ENCODE peak calls at places on chromosomes 6 and 20, in five cellular contexts. F is H1; S is activated naive CD4-positive, alpha-beta T cell treated with Interleukin-2 at 50 U/mL for 16 hours; L is NCI-H2107; K is A549. U is an unnamed sample.

GRCh38 chr20:21702553-21703467 is 2.7 kb upstream of the PAX1 start:
- DNase-seq in L (no peak), K (peak), F (peak), S (no peak), U (peak)

GRCh38 chr6:134637847-134638438 is 312.0 kb downstream of the ALDH8A1 start:
- DNase-seq in K (no peak), S (no peak), L (no peak), F (no peak), U (no peak)

GRCh38 chr20:4666001-4666470 is 55.7 kb upstream of the PRND start:
- DNase-seq in L (no peak), S (peak), K (no peak), F (no peak), U (peak)

GRCh38 chr6:44264154-44265002 is 973 bp downstream of the NFKBIE start:
- DNase-seq in F (no peak), S (peak), L (no peak), K (no peak), U (peak)

GRCh38 chr6:5752282-5752681 is 254.4 kb downstream of the NRN1 start:
- DNase-seq in F (no peak), K (no peak), S (no peak), L (peak), U (no peak)

GRCh38 chr6:138031850-138032249 is 75.4 kb downstream of the PERP start:
- DNase-seq in F (no peak), K (no peak), S (no peak), L (no peak), U (no peak)

GRCh38 chr20:36465109-36466080 is 75.9 kb upstream of the MYL9 start:
- DNase-seq in F (no peak), K (peak), S (peak), L (no peak), U (peak)

GRCh38 chr6:30616811-30617564 is at the start of gene PPP1R10:
- DNase-seq in S (peak), L (peak), F (peak), K (peak), U (peak)

GRCh38 chr6:163554663-163555062 is 140.1 kb downstream of the QKI start:
- DNase-seq in F (peak), S (peak), L (no peak), K (peak), U (peak)

GRCh38 chr6:14811760-14812428 is 434.0 kb upstream of the JARID2 start:
- DNase-seq in K (no peak), F (no peak), S (no peak), L (no peak), U (no peak)

GRCh38 chr20:1844723-1845523 is 50.3 kb upstream of the SIRPA start:
- DNase-seq in S (peak), K (no peak), F (no peak), L (no peak), U (peak)

GRCh38 chr6:27452496-27452897 is 20.4 kb downstream of the ZNF184 start:
- DNase-seq in S (no peak), K (no peak), F (no peak), L (no peak), U (no peak)

GRCh38 chr6:35292494-35292893 is 5.1 kb upstream of the DEF6 start:
- DNase-seq in L (peak), K (no peak), F (no peak), S (no peak), U (no peak)

GRCh38 chr6:161303628-161304340 is 29.9 kb upstream of the AGPAT4 start:
- DNase-seq in L (no peak), K (no peak), F (no peak), S (no peak), U (no peak)

U was measured in activated CD4-positive, alpha-beta memory T cell treated with anti-CD3 and anti-CD28 coated beads, Interleukin-2, amount 10 ng/mL, durations not matched to agents 7 days and 5 days.